ENCODE peak calls at places on chromosomes 11 and 22, in four cellular contexts. N, M, H and Q are unnamed samples.

GRCh38 chr11:123616505-123617198 is 37.8 kb downstream of the SCN3B start:
- DNase-seq in N (peak; percentile 37), M (no peak), H (peak; percentile 48), Q (peak; percentile 76)

GRCh38 chr22:35134637-35135036 is 68.7 kb downstream of the ISX start:
- DNase-seq in N (no peak), M (no peak), H (no peak), Q (no peak)

GRCh38 chr11:19027829-19028595 is 32.5 kb downstream of the MRGPRX2 start:
- DNase-seq in N (peak; percentile 88), M (no peak), H (peak; percentile 1), Q (peak; percentile 67)

GRCh38 chr22:25008666-25009065 is 56.1 kb downstream of the KIAA1671 start:
- DNase-seq in N (no peak), M (no peak), H (no peak), Q (peak; percentile 47)

GRCh38 chr11:58659910-58660570 is 37.6 kb downstream of the CNTF start:
- DNase-seq in N (no peak), M (no peak), H (no peak), Q (no peak)

GRCh38 chr11:71284525-71285092 is 32.2 kb upstream of the SHANK2 start:
- DNase-seq in N (no peak), M (no peak), H (no peak), Q (no peak)

GRCh38 chr22:42035256-42035655 is 35.4 kb downstream of the NAGA start:
- DNase-seq in N (no peak), M (no peak), H (no peak), Q (no peak)

GRCh38 chr11:11849127-11849746 is 7.5 kb downstream of the USP47 start:
- DNase-seq in N (peak; percentile 58), M (peak; percentile 74), H (no peak), Q (peak; percentile 50)

GRCh38 chr22:39808087-39808486 is 85.5 kb downstream of the ENTHD1 start:
- DNase-seq in N (no peak), M (peak; percentile 36), H (no peak), Q (peak; percentile 16)

GRCh38 chr11:79439893-79440450 is 858 bp downstream of the TENM4 start:
- DNase-seq in N (peak; percentile 35), M (no peak), H (no peak), Q (peak; percentile 8)

GRCh38 chr11:914747-915493 is 4.3 kb upstream of the CHID1 start:
- DNase-seq in N (no peak), M (no peak), H (no peak), Q (no peak)

GRCh38 chr11:122033193-122033592 is 82.8 kb downstream of the BLID start:
- DNase-seq in N (no peak), M (no peak), H (no peak), Q (no peak)

GRCh38 chr11:26901162-26901561 is 92.8 kb upstream of the FIBIN start:
- DNase-seq in N (peak; percentile 68), M (no peak), H (no peak), Q (no peak)

GRCh38 chr22:33105501-33105911 is 47.3 kb upstream of the SYN3 start:
- DNase-seq in N (no peak), M (no peak), H (no peak), Q (peak; percentile 92)

GRCh38 chr11:93278976-93279375 is 51.6 kb upstream of the DEUP1 start:
- DNase-seq in N (no peak), M (no peak), H (no peak), Q (no peak)

GRCh38 chr11:118497831-118498230 is 29.4 kb upstream of the TTC36 start:
- DNase-seq in N (peak; percentile 62), M (no peak), H (peak; percentile 45), Q (no peak)

GRCh38 chr22:39904864-39905263 is 4.0 kb downstream of the GRAP2 start:
- DNase-seq in N (no peak), M (no peak), H (no peak), Q (no peak)

GRCh38 chr11:73981051-73981805 is 1.4 kb downstream of the UCP2 start:
- DNase-seq in N (no peak), M (peak; percentile 33), H (no peak), Q (no peak)

GRCh38 chr22:35601743-35602633 is 15.1 kb downstream of the MB start:
- DNase-seq in N (peak; percentile 27), M (no peak), H (peak; percentile 55), Q (peak; percentile 26)

GRCh38 chr11:75576445-75577049 is 14.5 kb downstream of the SERPINH1 start:
- DNase-seq in N (peak; percentile 46), M (peak; percentile 34), H (no peak), Q (peak; percentile 35)

GRCh38 chr11:569273-569885 is 6.9 kb upstream of the PHRF1 start:
- DNase-seq in N (no peak), M (no peak), H (no peak), Q (peak; percentile 56)

GRCh38 chr11:116602637-116602942 is 170.2 kb downstream of the BUD13 start:
- DNase-seq in N (no peak), M (no peak), H (no peak), Q (no peak)

GRCh38 chr22:27406389-27406861 is 395.1 kb downstream of the MN1 start:
- DNase-seq in N (no peak), M (no peak), H (no peak), Q (no peak)

GRCh38 chr11:59012942-59013256 is 73.2 kb upstream of the GLYATL1B start:
- DNase-seq in N (no peak), M (no peak), H (no peak), Q (no peak)

GRCh38 chr22:37229805-37230672 is 14.0 kb downstream of the RAC2 start:
- DNase-seq in N (peak; percentile 30), M (peak; percentile 92), H (peak; percentile 8), Q (peak; percentile 45)
- H3K4me3 ChIP-seq in N (no peak overlapping the region), M (peak overlapping the region; percentile 28), H (no peak overlapping the region), Q (no peak overlapping the region)

GRCh38 chr22:44497904-44498242 is at the start of gene RTL6:
- DNase-seq in N (no peak), M (no peak), H (no peak), Q (no peak)

GRCh38 chr22:44495629-44496028 is 2.4 kb downstream of the RTL6 start:
- DNase-seq in N (no peak), M (no peak), H (no peak), Q (no peak)

GRCh38 chr22:44496305-44496704 is 1.7 kb downstream of the RTL6 start:
- DNase-seq in N (no peak), M (no peak), H (no peak), Q (no peak)

GRCh38 chr22:44496844-44497217 is 1.2 kb downstream of the RTL6 start:
- DNase-seq in N (no peak), M (no peak), H (no peak), Q (no peak)

GRCh38 chr22:44497218-44497903 is 672 bp downstream of the RTL6 start:
- DNase-seq in N (peak; percentile 29), M (no peak), H (no peak), Q (peak; percentile 74)
- H3K4me3 ChIP-seq in N (peak overlapping the region; percentile 67), M (peak overlapping the region; percentile 76), H (peak overlapping the region; percentile 75), Q (peak overlapping the region; percentile 67)

GRCh38 chr11:48013269-48013901 is 33.0 kb downstream of the PTPRJ start:
- DNase-seq in N (no peak), M (peak; percentile 81), H (no peak), Q (peak; percentile 43)
- H3K4me3 ChIP-seq in N (no peak overlapping the region), M (peak overlapping the region; percentile 8), H (no peak overlapping the region), Q (no peak overlapping the region)

GRCh38 chr11:67264886-67265632 is 1.2 kb upstream of the GRK2 start:
- DNase-seq in N (no peak), M (no peak), H (no peak), Q (no peak)

GRCh38 chr11:67267188-67268035 is 1.1 kb downstream of the GRK2 start:
- DNase-seq in N (no peak), M (peak; percentile 90), H (no peak), Q (no peak)

GRCh38 chr11:67264260-67264659 is 2.0 kb upstream of the GRK2 start:
- DNase-seq in N (no peak), M (no peak), H (no peak), Q (no peak)

GRCh38 chr11:67266424-67267187 is at the start of gene GRK2:
- DNase-seq in N (no peak), M (peak; percentile 69), H (no peak), Q (no peak)

GRCh38 chr11:67265633-67266423 is 445 bp upstream of the GRK2 start:
- DNase-seq in N (no peak), M (peak; percentile 82), H (no peak), Q (peak; percentile 70)
- H3K4me3 ChIP-seq in N (peak overlapping the region; percentile 31), M (peak overlapping the region; percentile 50), H (peak overlapping the region; percentile 37), Q (peak overlapping the region; percentile 31)

GRCh38 chr11:111918390-111919256 is at the start of gene C11orf52:
- DNase-seq in N (peak; percentile 56), M (no peak), H (no peak), Q (no peak)
- H3K4me3 ChIP-seq in N (no peak within 1 kb of the TSS), M (no peak within 1 kb of the TSS), H (no peak within 1 kb of the TSS), Q (no peak within 1 kb of the TSS)

GRCh38 chr11:85828640-85828978 is 17.7 kb upstream of the SYTL2 start:
- DNase-seq in N (no peak), M (no peak), H (no peak), Q (no peak)

GRCh38 chr11:85826096-85826855 is 15.3 kb upstream of the SYTL2 start:
- DNase-seq in N (peak; percentile 39), M (peak; percentile 13), H (no peak), Q (peak; percentile 56)

GRCh38 chr11:85829172-85829571 is 18.2 kb upstream of the SYTL2 start:
- DNase-seq in N (no peak), M (no peak), H (no peak), Q (no peak)

GRCh38 chr11:85825590-85825989 is 14.6 kb upstream of the SYTL2 start:
- DNase-seq in N (no peak), M (no peak), H (no peak), Q (no peak)

DNA sequence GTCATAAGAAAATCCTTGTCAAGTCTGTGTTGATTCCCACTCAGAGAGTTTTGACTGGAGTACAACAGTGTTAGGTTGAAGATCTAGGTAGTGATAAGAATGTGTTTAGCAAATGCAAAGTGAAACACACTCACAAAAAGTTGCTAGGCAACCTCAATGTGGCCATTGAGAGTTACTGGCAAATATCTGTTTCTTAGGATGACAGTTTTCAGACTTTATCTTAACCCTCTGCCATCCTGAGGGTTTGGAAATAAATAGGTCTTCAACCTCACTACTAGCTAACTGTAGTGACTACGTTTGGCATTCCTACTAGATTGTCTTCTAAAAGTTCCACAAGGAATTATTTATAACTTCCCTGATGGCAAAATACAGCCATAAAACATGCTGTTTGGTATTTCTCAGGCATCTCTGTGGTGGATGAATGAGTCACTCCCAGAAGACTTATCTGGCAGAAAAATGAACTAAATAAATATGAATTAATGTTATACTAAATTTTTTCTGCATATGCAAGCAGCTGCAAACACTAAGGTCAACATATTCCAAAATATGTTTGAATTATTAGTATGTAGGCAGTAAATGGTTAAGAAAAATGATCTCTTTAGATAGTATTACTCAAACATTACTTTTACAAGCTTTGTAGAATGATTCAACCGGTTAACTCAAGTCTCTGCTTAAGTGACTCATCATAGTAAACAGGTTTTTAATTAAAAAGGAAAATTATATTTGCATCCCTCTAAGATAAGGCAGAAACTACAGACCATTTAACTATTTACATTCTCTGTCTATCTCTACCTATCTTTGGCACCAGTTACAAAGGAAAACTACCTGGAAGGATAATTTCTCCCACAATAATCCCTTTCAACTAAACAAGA is 17.1 kb upstream of the SYTL2 start:
- DNase-seq in N (peak; percentile 95), M (no peak), H (peak; percentile 91), Q (no peak)
- H3K4me3 ChIP-seq in N (no peak overlapping the region), M (no peak overlapping the region), H (no peak overlapping the region), Q (no peak overlapping the region)

DNA sequence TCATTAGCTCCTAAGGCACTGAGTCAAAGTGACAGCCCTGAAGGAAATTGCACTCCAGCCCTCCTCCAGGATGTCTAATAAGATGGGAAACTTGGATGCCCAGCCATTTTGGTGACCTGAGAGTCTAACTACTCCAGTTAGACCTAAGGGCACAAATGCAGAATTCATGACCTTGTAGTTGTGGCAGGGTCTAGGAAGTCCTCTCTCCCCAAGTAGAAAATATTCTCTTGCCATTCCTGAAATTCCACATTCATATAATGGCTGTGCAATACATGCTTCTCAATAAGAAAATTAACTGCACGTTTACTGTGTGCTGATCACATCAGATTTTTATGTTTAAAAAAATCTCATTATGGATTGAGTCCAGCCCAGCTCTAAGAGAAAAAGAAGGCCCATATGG is 133.8 kb upstream of the LDLRAD3 start:
- DNase-seq in N (no peak), M (no peak), H (no peak), Q (no peak)
- H3K4me3 ChIP-seq in N (no peak overlapping the region), M (no peak overlapping the region), H (no peak overlapping the region), Q (no peak overlapping the region)